ENCODE peak calls at places on chromosomes 3 and 15, in nine cellular contexts. F is psoas muscle; X is PC-3; Q is K562; H is left ventricle myocardium inferior; E is T-helper 17 cell; O is CD8-positive, alpha-beta memory T cell; C is mammary epithelial cell; J is colonic mucosa. W is an unnamed sample. For H3K9me3, the result is how much of the 10 kb centered on the place peaks cover.

GRCh38 chr3:425094-425493 is 228.5 kb downstream of the CHL1 start:
- DNase-seq in F (no peak), X (no peak), Q (no peak), H (no peak), E (no peak), O (no peak), C (no peak), J (no peak), W (no peak)

GRCh38 chr15:73375755-73376305 is 7.1 kb upstream of the HCN4 start:
- DNase-seq in F (no peak), X (peak), Q (no peak), H (peak), E (no peak), O (no peak), C (no peak), J (no peak), W (no peak)

GRCh38 chr3:157115069-157116006 is 44.6 kb downstream of the CCNL1 start:
- DNase-seq in F (no peak), X (peak), Q (peak), H (no peak), E (no peak), O (no peak), C (peak), J (no peak), W (no peak)

GRCh38 chr3:89656388-89656787 is 549.0 kb downstream of the EPHA3 start:
- DNase-seq in F (no peak), X (no peak), Q (no peak), H (no peak), E (no peak), O (no peak), C (no peak), J (no peak), W (no peak)

GRCh38 chr3:23590424-23590823 is 215.3 kb upstream of the UBE2E1 start:
- DNase-seq in F (no peak), X (no peak), Q (no peak), H (no peak), E (no peak), O (no peak), C (no peak), J (no peak), W (no peak)

GRCh38 chr3:170976190-170976519 is 50.4 kb downstream of the SLC2A2 start:
- DNase-seq in F (no peak), X (no peak), Q (no peak), H (no peak), E (no peak), O (no peak), C (no peak), J (no peak), W (no peak)

GRCh38 chr15:88258021-88258641 is 1.6 kb upstream of the NTRK3 start:
- DNase-seq in F (no peak), X (no peak), Q (peak), H (no peak), E (no peak), O (no peak), C (no peak), J (no peak), W (no peak)

GRCh38 chr3:186825294-186825821 is 17.2 kb upstream of the ADIPOQ start:
- DNase-seq in F (peak), X (no peak), Q (peak), H (no peak), E (no peak), O (no peak), C (no peak), J (no peak), W (no peak)

GRCh38 chr3:54122046-54122801 is at the start of gene CACNA2D3:
- DNase-seq in F (peak), X (no peak), Q (no peak), H (peak), E (no peak), O (no peak), C (peak), J (peak), W (no peak)

GRCh38 chr15:43241100-43241499 is 20.3 kb upstream of the EPB42 start:
- DNase-seq in F (peak), X (no peak), Q (no peak), H (peak), E (no peak), O (no peak), C (no peak), J (no peak), W (no peak)

GRCh38 chr15:36622247-36622795 is 42.9 kb downstream of the CDIN1 start:
- DNase-seq in F (no peak), X (no peak), Q (no peak), H (no peak), E (no peak), O (no peak), C (no peak), J (no peak), W (no peak)

GRCh38 chr3:119649764-119650163 is 10.6 kb downstream of the POPDC2 start:
- DNase-seq in F (no peak), X (no peak), Q (no peak), H (no peak), E (no peak), O (no peak), C (no peak), J (no peak), W (no peak)

GRCh38 chr3:26236511-26236910 is 386.1 kb upstream of the LRRC3B start:
- DNase-seq in F (no peak), X (no peak), Q (no peak), H (no peak), E (no peak), O (no peak), C (no peak), J (no peak), W (no peak)

GRCh38 chr15:63497642-63498100 is 6.7 kb upstream of the USP3 start:
- DNase-seq in F (no peak), X (no peak), Q (no peak), H (peak), E (peak), O (peak), C (no peak), J (no peak), W (no peak)

GRCh38 chr3:50254577-50255250 is 14.2 kb upstream of the SEMA3B start:
- DNase-seq in F (peak), X (no peak), Q (no peak), H (peak), E (no peak), O (no peak), C (peak), J (no peak), W (no peak)

GRCh38 chr3:37945803-37946530 is 44.6 kb upstream of the VILL start:
- DNase-seq in F (no peak), X (peak), Q (no peak), H (no peak), E (no peak), O (no peak), C (peak), J (no peak), W (peak)

GRCh38 chr15:70236306-70237103 is 138.8 kb upstream of the TLE3 start:
- DNase-seq in F (no peak), X (peak), Q (no peak), H (no peak), E (no peak), O (no peak), C (peak), J (no peak), W (peak)

GRCh38 chr3:117856354-117856753 is 1146.8 kb downstream of the TUSC7 start:
- DNase-seq in F (no peak), X (no peak), Q (no peak), H (no peak), E (no peak), O (no peak), C (no peak), J (no peak), W (no peak)

GRCh38 chr3:62169871-62170660 is 203.3 kb downstream of the FEZF2 start:
- DNase-seq in F (no peak), X (no peak), Q (no peak), H (no peak), E (no peak), O (no peak), C (peak), J (no peak), W (no peak)

GRCh38 chr3:31772781-31773180 is 208.3 kb downstream of the OSBPL10 start:
- DNase-seq in F (no peak), X (no peak), Q (no peak), H (no peak), E (no peak), O (no peak), C (no peak), J (no peak), W (no peak)

GRCh38 chr3:158845748-158846350 is 44.0 kb downstream of the MFSD1 start:
- DNase-seq in F (no peak), X (peak), Q (peak), H (no peak), E (no peak), O (peak), C (no peak), J (peak), W (no peak)

GRCh38 chr3:7695067-7695466 is 806.6 kb upstream of the LMCD1 start:
- DNase-seq in F (no peak), X (no peak), Q (no peak), H (no peak), E (no peak), O (no peak), C (no peak), J (no peak), W (no peak)

GRCh38 chr15:85024509-85025336 is 43.1 kb downstream of the PDE8A start:
- DNase-seq in F (no peak), X (peak), Q (no peak), H (no peak), E (no peak), O (no peak), C (peak), J (no peak), W (no peak)

GRCh38 chr15:101489633-101490407 is at the start of gene PCSK6:
- DNase-seq in F (peak), X (no peak), Q (peak), H (peak), E (no peak), O (no peak), C (no peak), J (peak), W (no peak)

GRCh38 chr3:148631124-148631903 is 66.4 kb upstream of the AGTR1 start:
- DNase-seq in F (no peak), X (no peak), Q (no peak), H (no peak), E (no peak), O (no peak), C (no peak), J (no peak), W (no peak)

GRCh38 chr3:45642731-45643152 is 46.5 kb upstream of the SACM1L start:
- DNase-seq in F (no peak), X (no peak), Q (no peak), H (no peak), E (no peak), O (no peak), C (peak), J (no peak), W (no peak)

GRCh38 chr3:52237659-52238172 is 1.2 kb downstream of the TWF2 start:
- DNase-seq in F (peak), X (peak), Q (peak), H (peak), E (no peak), O (peak), C (peak), J (peak), W (peak)

GRCh38 chr3:5022966-5023776 is 43.9 kb downstream of the BHLHE40 start:
- DNase-seq in F (peak), X (peak), Q (peak), H (no peak), E (no peak), O (no peak), C (peak), J (no peak), W (peak)

GRCh38 chr15:27238209-27238608 is 267.2 kb downstream of the GABRG3 start:
- DNase-seq in F (no peak), X (no peak), Q (no peak), H (no peak), E (no peak), O (no peak), C (no peak), J (no peak), W (no peak)

GRCh38 chr15:82646250-82647044 is 716 bp downstream of the CPEB1 start:
- DNase-seq in F (peak), X (no peak), Q (peak), H (no peak), E (no peak), O (no peak), C (no peak), J (no peak), W (no peak)

GRCh38 chr3:142282503-142282902 is 57.1 kb upstream of the GK5 start:
- DNase-seq in F (no peak), X (no peak), Q (no peak), H (no peak), E (no peak), O (no peak), C (no peak), J (no peak), W (no peak)

GRCh38 chr3:142285057-142285666 is 59.8 kb upstream of the GK5 start:
- DNase-seq in F (no peak), X (no peak), Q (peak), H (no peak), E (no peak), O (no peak), C (no peak), J (no peak), W (no peak)

GRCh38 chr3:142288032-142288638 is 62.8 kb upstream of the GK5 start:
- DNase-seq in F (no peak), X (no peak), Q (no peak), H (no peak), E (no peak), O (no peak), C (no peak), J (no peak), W (no peak)
- H3K9me3 ChIP-seq in F (under half), X (under half), Q (under half), H (under half), E (under half), O (under half), C (under half), J (under half), W (under half)

GRCh38 chr15:33048255-33048654 is 146.3 kb downstream of the FMN1 start:
- DNase-seq in F (no peak), X (peak), Q (no peak), H (no peak), E (no peak), O (no peak), C (no peak), J (no peak), W (no peak)
- H3K9me3 ChIP-seq in F (under half), X (under half), Q (under half), H (under half), E (under half), O (under half), C (under half), J (under half), W (under half)

DNA sequence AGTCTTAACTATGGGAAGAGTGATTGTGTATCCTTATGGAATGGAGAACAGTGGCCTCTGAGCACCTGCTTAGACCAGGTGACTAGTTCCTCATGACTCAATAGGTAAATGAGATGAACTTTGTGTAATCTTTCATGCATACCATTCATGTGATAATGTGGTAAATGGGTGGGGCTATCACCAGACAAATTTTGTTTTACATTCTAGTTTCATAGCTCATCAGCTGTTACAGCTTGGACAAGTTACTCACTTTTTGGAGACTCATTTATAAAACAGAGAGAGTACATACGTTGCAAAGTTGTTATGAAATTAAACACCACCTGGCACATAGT is 103.7 kb upstream of the TGFBR2 start:
- DNase-seq in F (no peak), X (peak), Q (no peak), H (no peak), E (no peak), O (no peak), C (peak), J (no peak), W (no peak)
- H3K9me3 ChIP-seq in F (under half), X (under half), Q (under half), H (under half), E (under half), O (under half), C (under half), J (under half), W (under half)

DNA sequence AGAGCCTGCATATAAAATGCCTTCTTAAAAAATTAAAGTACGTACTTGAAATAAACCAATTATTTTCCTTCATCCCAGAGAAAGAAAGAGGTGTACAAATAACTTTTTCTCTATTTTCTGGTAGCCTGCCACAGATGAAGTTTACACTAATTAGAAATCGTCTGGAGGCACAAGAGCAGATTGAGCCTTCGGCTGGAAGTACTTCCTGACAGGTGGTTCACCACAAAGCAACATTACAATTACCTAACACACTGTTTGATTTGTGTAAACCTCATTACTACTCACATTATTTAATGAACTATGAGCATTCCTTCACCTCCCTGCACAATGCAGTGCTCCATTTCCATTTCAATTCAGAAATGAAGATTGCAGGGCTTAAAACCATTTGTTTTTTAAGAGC is 856.1 kb downstream of the SI start:
- DNase-seq in F (no peak), X (no peak), Q (no peak), H (no peak), E (no peak), O (no peak), C (no peak), J (no peak), W (no peak)
- H3K9me3 ChIP-seq in F (under half), X (under half), Q (under half), H (under half), E (under half), O (under half), C (under half), J (under half), W (under half)

DNA sequence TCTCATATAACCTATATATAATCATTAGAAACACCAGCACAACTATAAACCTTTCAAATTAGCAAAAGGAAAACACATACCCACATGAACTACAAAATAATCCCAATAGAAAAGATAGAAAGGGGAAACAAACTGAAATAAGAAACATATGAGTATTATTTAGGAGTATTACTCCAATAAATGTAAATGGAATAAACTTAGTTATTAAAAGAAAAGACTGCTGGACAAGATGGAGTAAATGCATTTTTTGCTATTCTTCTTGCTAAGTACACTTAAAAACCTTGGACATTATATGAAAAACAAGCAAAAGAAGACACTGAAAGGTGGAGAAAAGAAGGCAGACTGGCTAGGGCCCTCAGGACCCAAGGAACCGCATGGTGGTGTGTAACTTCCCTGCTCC is 43.5 kb upstream of the ADAMTS17 start:
- DNase-seq in F (no peak), X (no peak), Q (no peak), H (no peak), E (no peak), O (no peak), C (no peak), J (no peak), W (no peak)
- H3K9me3 ChIP-seq in F (under half), X (under half), Q (under half), H (half or more), E (under half), O (under half), C (under half), J (under half), W (under half)

GRCh38 chr15:68097029-68097428 is 42.9 kb downstream of the PIAS1 start:
- DNase-seq in F (no peak), X (no peak), Q (no peak), H (no peak), E (no peak), O (no peak), C (no peak), J (no peak), W (no peak)
- H3K9me3 ChIP-seq in F (under half), X (under half), Q (under half), H (under half), E (under half), O (under half), C (under half), J (under half), W (under half)